ENCODE peak calls at places on chromosome 12, in six cellular contexts. B, E, U, S, Z and W are unnamed samples.

GRCh38 chr12:53074999-53075370 is 4.2 kb downstream of the SPRYD3 start:
- DNase-seq in Z (no peak), S (no peak), B (no peak), U (no peak), E (peak), W (no peak)

GRCh38 chr12:88361493-88361892 is 218.8 kb downstream of the KITLG start:
- DNase-seq in S (peak), E (no peak), U (no peak), B (no peak), Z (peak), W (no peak)

GRCh38 chr12:16606201-16606849 is 363 bp upstream of the LMO3 start:
- DNase-seq in E (no peak), B (no peak), U (peak), Z (peak), S (no peak), W (peak)

GRCh38 chr12:2283910-2284309 is 231.1 kb downstream of the CACNA1C start:
- DNase-seq in B (no peak), E (no peak), Z (peak), S (no peak), U (no peak), W (no peak)

GRCh38 chr12:71475280-71475679 is 35.7 kb downstream of the LGR5 start:
- DNase-seq in S (no peak), Z (no peak), B (peak), E (no peak), U (no peak), W (no peak)

GRCh38 chr12:94988471-94988870 is 15.0 kb downstream of the NDUFA12 start:
- DNase-seq in B (no peak), Z (no peak), S (no peak), U (no peak), E (no peak), W (no peak)

GRCh38 chr12:12724421-12725085 is 7.4 kb downstream of the CDKN1B start:
- DNase-seq in B (no peak), E (peak), U (no peak), S (no peak), Z (no peak), W (no peak)

GRCh38 chr12:54337854-54338650 is 13.1 kb downstream of the COPZ1 start:
- DNase-seq in Z (peak), S (no peak), E (no peak), B (no peak), U (no peak), W (no peak)

GRCh38 chr12:111715242-111715641 is 29.4 kb downstream of the ACAD10 start:
- DNase-seq in Z (peak), E (no peak), S (peak), U (peak), B (peak), W (no peak)

GRCh38 chr12:102539651-102540553 is 59.5 kb upstream of the IGF1 start:
- DNase-seq in U (no peak), B (no peak), E (no peak), S (peak), Z (peak), W (no peak)

DNA sequence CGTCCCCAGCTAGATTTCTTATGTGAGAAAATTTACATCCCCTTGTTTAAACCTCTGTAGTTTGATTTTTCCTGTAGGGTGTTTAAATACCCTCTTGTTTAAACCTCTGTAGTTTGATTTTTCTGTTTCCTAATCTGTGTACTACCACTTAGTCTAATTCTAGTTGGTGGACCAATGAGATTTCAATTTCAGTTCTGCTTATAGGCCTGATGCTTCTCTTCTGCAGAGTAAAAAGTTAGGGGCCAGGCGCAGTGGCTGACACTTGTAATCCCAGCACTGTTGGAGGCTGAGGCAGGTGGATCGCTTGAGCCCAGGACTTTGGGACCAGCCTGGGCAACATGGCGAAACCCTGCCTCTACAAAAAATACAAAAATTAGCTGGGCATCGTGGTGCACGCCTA is 11.5 kb downstream of the UBC start:
- DNase-seq in U (no peak), B (no peak), Z (no peak), E (no peak), S (no peak), W (peak)
- TF ChIP-seq POLR2A in U (no peak), B (no peak), Z (no peak), E (no peak), S (no peak), W (no peak)

GRCh38 chr12:29769162-29769820 is 14.5 kb downstream of the TMTC1 start:
- DNase-seq in E (no peak), Z (peak), B (no peak), U (no peak), S (no peak), W (no peak)
- H3K27ac ChIP-seq in E (no peak), Z (peak), B (no peak), U (no peak), S (no peak), W (no peak)

DNA sequence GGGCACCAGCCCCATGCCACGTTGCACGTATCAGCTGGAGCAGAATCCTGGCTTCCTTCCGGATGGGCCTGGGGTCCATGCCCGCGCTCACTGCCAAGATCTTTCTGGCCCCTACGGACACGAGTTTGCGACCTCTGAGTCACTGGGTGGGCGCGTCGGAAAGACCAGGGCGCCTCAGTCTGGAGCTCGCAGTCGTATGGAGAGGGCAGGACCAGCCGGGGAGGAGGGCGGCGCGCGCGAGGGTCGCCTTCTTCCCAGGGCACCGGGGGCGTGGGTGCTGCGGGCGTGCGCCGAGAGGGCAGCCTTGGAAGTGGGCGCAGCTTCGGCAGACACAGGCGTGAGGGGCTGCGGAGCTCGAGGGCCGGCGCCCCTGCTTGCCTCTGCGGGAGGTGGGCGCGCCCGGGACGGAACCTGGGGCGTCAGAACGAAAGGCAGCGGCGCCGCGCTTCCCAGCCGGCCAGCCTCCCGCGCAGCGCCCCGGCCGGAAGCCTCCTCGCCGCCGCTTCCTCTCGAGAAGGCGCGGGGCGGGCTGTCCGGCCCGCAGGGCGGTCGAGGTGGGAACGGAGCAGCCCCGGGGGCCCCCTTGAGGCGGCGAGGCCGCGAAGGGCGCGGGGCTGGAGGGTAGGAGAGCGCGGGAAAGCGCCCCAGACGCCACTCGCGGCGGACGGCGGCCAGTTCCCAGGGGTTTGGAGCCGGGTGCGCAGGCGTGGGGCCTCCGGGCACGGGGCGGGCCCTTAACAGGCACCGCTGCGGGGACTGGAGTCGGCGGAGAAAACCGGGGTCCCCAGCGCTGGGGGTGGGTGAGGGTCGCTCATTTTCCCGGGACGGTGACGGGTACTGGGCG is at the start of gene ARL6IP4:
- DNase-seq in E (peak), Z (peak), S (peak), U (peak), B (peak), W (no peak)
- TF ChIP-seq POLR2A in E (peak), Z (peak), S (peak), U (peak), B (no peak), W (peak)

GRCh38 chr12:24111591-24111990 is 162.1 kb upstream of the SOX5 start:
- DNase-seq in S (no peak), U (peak), B (no peak), Z (peak), E (no peak), W (no peak)

GRCh38 chr12:24111101-24111500 is 161.6 kb upstream of the SOX5 start:
- DNase-seq in B (no peak), U (no peak), Z (peak), S (no peak), E (no peak), W (no peak)

GRCh38 chr12:24113701-24114100 is 164.2 kb upstream of the SOX5 start:
- DNase-seq in Z (peak), B (no peak), S (no peak), U (peak), E (no peak), W (no peak)

GRCh38 chr12:24109381-24110039 is 160.0 kb upstream of the SOX5 start:
- DNase-seq in S (peak), U (peak), E (no peak), B (no peak), Z (peak), W (no peak)
- H3K27ac ChIP-seq in S (no peak), U (no peak), E (no peak), B (no peak), Z (no peak), W (no peak)

DNA sequence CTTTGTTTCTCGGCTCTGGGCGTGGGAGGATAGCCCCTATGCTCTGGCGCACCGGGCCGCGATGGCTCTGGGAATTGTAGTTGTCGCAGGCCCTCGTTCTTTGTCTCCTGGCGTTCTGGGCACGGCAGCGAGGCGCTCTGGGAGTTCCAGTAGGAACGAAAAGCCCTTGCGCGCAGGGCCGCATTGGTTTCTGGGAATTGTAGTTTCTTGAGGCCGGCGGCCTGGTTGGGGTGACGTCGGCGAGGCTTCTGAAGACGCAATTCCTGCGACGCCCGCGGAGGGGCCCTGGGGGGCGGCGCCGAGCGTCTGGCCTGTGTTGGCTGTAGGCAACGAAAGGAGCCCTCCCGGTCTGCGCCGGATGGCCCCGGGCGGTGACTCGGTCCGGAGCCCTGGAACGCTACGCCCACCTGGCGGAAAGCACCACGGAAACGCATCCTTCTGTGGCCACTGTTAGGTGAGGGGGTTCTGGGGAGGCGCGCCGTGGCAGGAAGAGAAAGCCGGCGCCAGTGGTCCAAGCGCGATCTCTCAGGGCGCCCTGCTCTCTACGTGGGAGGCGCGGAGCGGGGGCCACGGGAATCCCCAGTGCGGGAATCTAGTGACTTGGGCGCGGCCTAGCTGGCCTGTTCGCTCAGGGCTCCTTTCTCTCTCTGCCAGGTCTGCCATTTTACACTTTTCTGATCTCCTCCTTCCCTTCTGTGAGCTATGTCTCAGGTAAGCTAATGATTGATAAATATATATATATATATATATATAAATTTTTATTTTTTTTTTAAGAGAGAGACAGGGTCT is at the start of gene ZNF140:
- DNase-seq in Z (peak), U (peak), B (peak), E (peak), S (peak), W (peak)
- TF ChIP-seq POLR2A in Z (peak), U (peak), B (no peak), E (peak), S (peak), W (peak)